ENCODE peak calls at places on chromosomes 3 and 15, in six cellular contexts. P, G, I, U, S and R are unnamed samples.
A peak's percentile ranks its signal among the peaks of the same experiment; 100 is the strongest.

GRCh38 chr15:40879609-40880008 is 5.6 kb upstream of the RHOV start:
- DNase-seq in I (no peak), G (no peak), S (no peak), U (no peak), P (no peak), R (no peak)

GRCh38 chr3:177452487-177452886 is 255.2 kb upstream of the TBL1XR1 start:
- DNase-seq in P (no peak), U (no peak), I (no peak), G (no peak), S (no peak), R (no peak)

GRCh38 chr3:64141476-64141875 is 83.8 kb downstream of the PRICKLE2 start:
- DNase-seq in I (no peak), P (no peak), U (no peak), G (no peak), S (no peak), R (no peak)

GRCh38 chr15:77612958-77613601 is 19.6 kb downstream of the LINGO1 start:
- DNase-seq in I (no peak), G (no peak), U (no peak), S (no peak), P (no peak), R (no peak)

GRCh38 chr3:140636452-140637138 is 41.3 kb upstream of the TRIM42 start:
- DNase-seq in U (no peak), S (no peak), P (peak; percentile 23), G (no peak), I (no peak), R (no peak)

GRCh38 chr15:61527836-61528589 is 298.9 kb upstream of the RORA start:
- DNase-seq in P (no peak), G (no peak), U (no peak), I (no peak), S (no peak), R (no peak)

GRCh38 chr3:43001094-43001553 is 22.0 kb downstream of the GASK1A start:
- DNase-seq in G (peak; percentile 94), S (peak; percentile 80), I (peak; percentile 97), P (peak; percentile 94), U (peak; percentile 93), R (peak; percentile 89)

GRCh38 chr3:10238330-10238995 is 9.8 kb upstream of the TATDN2 start:
- DNase-seq in I (no peak), S (no peak), G (no peak), P (no peak), U (no peak), R (no peak)

GRCh38 chr3:50347187-50347813 is 1.8 kb upstream of the ZMYND10 start:
- DNase-seq in P (peak; percentile 65), I (peak; percentile 83), S (peak; percentile 77), G (peak; percentile 78), U (peak; percentile 62), R (no peak)

GRCh38 chr3:187967097-187967496 is 186.9 kb upstream of the LPP start:
- DNase-seq in U (no peak), G (no peak), S (no peak), P (no peak), I (no peak), R (no peak)

GRCh38 chr15:98403169-98403568 is 245.2 kb upstream of the IGF1R start:
- DNase-seq in G (no peak), U (no peak), S (no peak), P (no peak), I (no peak), R (no peak)

GRCh38 chr3:100753846-100754245 is 44.6 kb downstream of the TFG start:
- DNase-seq in U (no peak), I (no peak), G (no peak), S (no peak), P (no peak), R (no peak)

GRCh38 chr3:4656059-4656458 is 162.9 kb downstream of the ITPR1 start:
- DNase-seq in I (peak; percentile 75), P (peak; percentile 45), U (peak; percentile 54), G (peak; percentile 66), S (peak; percentile 69), R (peak; percentile 5)

GRCh38 chr3:5806192-5806591 is 618.7 kb downstream of the EDEM1 start:
- DNase-seq in S (no peak), U (no peak), P (no peak), I (no peak), G (no peak), R (no peak)

GRCh38 chr15:43799209-43799944 is 643 bp downstream of the SERINC4 start:
- DNase-seq in S (no peak), P (no peak), U (no peak), I (no peak), G (no peak), R (no peak)

GRCh38 chr3:179971280-179971679 is 65.5 kb downstream of the PEX5L start:
- DNase-seq in U (no peak), I (no peak), P (no peak), S (no peak), G (no peak), R (no peak)

GRCh38 chr3:143950810-143951209 is 20.8 kb upstream of the DIPK2A start:
- DNase-seq in G (no peak), S (no peak), U (no peak), I (no peak), P (no peak), R (no peak)

GRCh38 chr3:103992469-103992868 is 1374.2 kb upstream of the ALCAM start:
- DNase-seq in I (no peak), S (no peak), P (no peak), U (no peak), G (no peak), R (no peak)
- TF ChIP-seq CTCF in I (no peak), S (no peak), P (no peak), U (no peak), G (no peak), R (no peak)

DNA sequence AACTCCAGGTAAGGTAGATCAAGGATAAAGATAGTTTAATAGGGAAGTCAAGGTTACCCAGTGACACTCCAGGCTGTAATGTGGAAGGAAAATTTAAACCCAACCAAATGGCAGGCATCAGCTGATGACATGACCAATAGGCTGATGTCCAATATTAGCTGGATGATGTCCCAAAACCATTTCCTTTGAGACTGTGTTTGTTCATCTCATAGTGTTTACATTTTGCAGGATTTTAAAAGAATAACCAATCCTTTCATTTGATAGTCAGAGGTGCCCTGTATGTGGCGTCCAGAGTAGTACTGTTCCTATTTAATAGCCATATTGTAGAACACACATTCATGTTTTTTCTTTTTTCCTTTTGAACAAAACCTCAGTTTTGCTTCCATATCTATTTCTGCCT is 23.3 kb upstream of the TMEM158 start:
- DNase-seq in S (no peak), P (no peak), I (no peak), G (no peak), U (no peak), R (no peak)
- TF ChIP-seq POLR2A in S (no peak), P (no peak), I (no peak), G (no peak), U (no peak), R (no peak)

GRCh38 chr15:68582236-68582635 is 3.4 kb downstream of the CORO2B start:
- DNase-seq in I (no peak), U (no peak), S (no peak), P (no peak), G (no peak), R (no peak)
- H3K4me3 ChIP-seq in I (no peak overlapping the region), U (no peak overlapping the region), S (no peak overlapping the region), P (no peak overlapping the region), G (no peak overlapping the region), R (no peak overlapping the region)

GRCh38 chr15:56286213-56286612 is 42.5 kb upstream of the RFX7 start:
- DNase-seq in G (no peak), U (no peak), I (no peak), S (no peak), P (no peak), R (no peak)
- TF ChIP-seq CTCF in G (no peak), U (no peak), I (no peak), S (no peak), P (no peak), R (no peak)

GRCh38 chr3:184345678-184346144 is 8.3 kb downstream of the FAM131A start:
- DNase-seq in S (peak; percentile 66), U (peak; percentile 58), I (no peak), G (no peak), P (no peak), R (peak; percentile 93)
- TF ChIP-seq POLR2A in S (no peak), U (peak; percentile 43), I (no peak), G (no peak), P (no peak), R (no peak)